ENCODE peak calls at places on chromosomes 6 and 20, in seven cellular contexts. One of them, this sample, is unnamed.
A peak's percentile ranks its signal among the peaks of the same experiment; 100 is the strongest.

GRCh38 chr20:7930386-7930785 is 9.9 kb downstream of the HAO1 start:
- DNase-seq in bronchial epithelial cell: no peak
- DNase-seq in mesothelial cell of epicardium: no peak
- DNase-seq in HepG2: no peak
- DNase-seq in WTC11: no peak
- DNase-seq in heart left ventricle: no peak
- DNase-seq in BJ: no peak
- DNase-seq in this sample: no peak

GRCh38 chr20:46406986-46407670 is 713 bp upstream of the ELMO2 start:
- DNase-seq in bronchial epithelial cell: peak; percentile 53
- DNase-seq in mesothelial cell of epicardium: peak; percentile 68
- DNase-seq in HepG2: peak; percentile 47
- DNase-seq in WTC11: peak; percentile 22
- DNase-seq in heart left ventricle: peak; percentile 66
- DNase-seq in BJ: no peak
- DNase-seq in this sample: no peak

GRCh38 chr6:139597781-139598368 is 223.4 kb upstream of the CITED2 start:
- DNase-seq in bronchial epithelial cell: peak; percentile 72
- DNase-seq in mesothelial cell of epicardium: peak; percentile 49
- DNase-seq in HepG2: peak; percentile 87
- DNase-seq in WTC11: no peak
- DNase-seq in heart left ventricle: peak; percentile 55
- DNase-seq in BJ: peak; percentile 98
- DNase-seq in this sample: no peak

GRCh38 chr20:57473246-57474042 is 51.5 kb downstream of the CTCFL start:
- DNase-seq in bronchial epithelial cell: peak; percentile 7
- DNase-seq in mesothelial cell of epicardium: no peak
- DNase-seq in HepG2: no peak
- DNase-seq in WTC11: peak; percentile 21
- DNase-seq in heart left ventricle: no peak
- DNase-seq in BJ: no peak
- DNase-seq in this sample: no peak

GRCh38 chr6:106509420-106510089 is 119.7 kb downstream of the RTN4IP1 start:
- DNase-seq in bronchial epithelial cell: no peak
- DNase-seq in mesothelial cell of epicardium: no peak
- DNase-seq in HepG2: peak; percentile 28
- DNase-seq in WTC11: peak; percentile 46
- DNase-seq in heart left ventricle: no peak
- DNase-seq in BJ: no peak
- DNase-seq in this sample: no peak

GRCh38 chr6:150930816-150931215 is 65.3 kb downstream of the MTHFD1L start:
- DNase-seq in bronchial epithelial cell: no peak
- DNase-seq in mesothelial cell of epicardium: no peak
- DNase-seq in HepG2: no peak
- DNase-seq in WTC11: no peak
- DNase-seq in heart left ventricle: no peak
- DNase-seq in BJ: peak; percentile 96
- DNase-seq in this sample: no peak

GRCh38 chr6:17881085-17881883 is 106.2 kb downstream of the KIF13A start:
- DNase-seq in bronchial epithelial cell: no peak
- DNase-seq in mesothelial cell of epicardium: no peak
- DNase-seq in HepG2: no peak
- DNase-seq in WTC11: no peak
- DNase-seq in heart left ventricle: peak; percentile 22
- DNase-seq in BJ: peak; percentile 81
- DNase-seq in this sample: no peak

GRCh38 chr6:107045733-107046312 is 17.8 kb downstream of the MTRES1 start:
- DNase-seq in bronchial epithelial cell: no peak
- DNase-seq in mesothelial cell of epicardium: no peak
- DNase-seq in HepG2: no peak
- DNase-seq in WTC11: no peak
- DNase-seq in heart left ventricle: no peak
- DNase-seq in BJ: no peak
- DNase-seq in this sample: no peak

GRCh38 chr6:111992851-111993250 is 61.1 kb upstream of the CCN6 start:
- DNase-seq in bronchial epithelial cell: peak; percentile 79
- DNase-seq in mesothelial cell of epicardium: no peak
- DNase-seq in HepG2: no peak
- DNase-seq in WTC11: no peak
- DNase-seq in heart left ventricle: no peak
- DNase-seq in BJ: no peak
- DNase-seq in this sample: no peak

GRCh38 chr6:53728570-53729194 is 63.1 kb upstream of the KLHL31 start:
- DNase-seq in bronchial epithelial cell: peak; percentile 38
- DNase-seq in mesothelial cell of epicardium: peak; percentile 82
- DNase-seq in HepG2: peak; percentile 47
- DNase-seq in WTC11: peak; percentile 56
- DNase-seq in heart left ventricle: peak; percentile 39
- DNase-seq in BJ: no peak
- DNase-seq in this sample: no peak

GRCh38 chr6:111899531-111899930 is 26.3 kb upstream of the FYN start:
- DNase-seq in bronchial epithelial cell: no peak
- DNase-seq in mesothelial cell of epicardium: no peak
- DNase-seq in HepG2: no peak
- DNase-seq in WTC11: no peak
- DNase-seq in heart left ventricle: no peak
- DNase-seq in BJ: no peak
- DNase-seq in this sample: no peak

GRCh38 chr20:3164763-3165410 is 5.2 kb upstream of the FASTKD5 start:
- DNase-seq in bronchial epithelial cell: no peak
- DNase-seq in mesothelial cell of epicardium: no peak
- DNase-seq in HepG2: no peak
- DNase-seq in WTC11: no peak
- DNase-seq in heart left ventricle: no peak
- DNase-seq in BJ: no peak
- DNase-seq in this sample: no peak

GRCh38 chr6:9233226-9233625 is 797.9 kb upstream of the SLC35B3 start:
- DNase-seq in bronchial epithelial cell: no peak
- DNase-seq in mesothelial cell of epicardium: no peak
- DNase-seq in HepG2: no peak
- DNase-seq in WTC11: no peak
- DNase-seq in heart left ventricle: no peak
- DNase-seq in BJ: no peak
- DNase-seq in this sample: no peak

GRCh38 chr6:90393232-90393884 is 96.7 kb upstream of the BACH2 start:
- DNase-seq in bronchial epithelial cell: peak; percentile 64
- DNase-seq in mesothelial cell of epicardium: peak; percentile 61
- DNase-seq in HepG2: peak; percentile 12
- DNase-seq in WTC11: peak; percentile 69
- DNase-seq in heart left ventricle: peak; percentile 53
- DNase-seq in BJ: no peak
- DNase-seq in this sample: no peak

GRCh38 chr20:7490288-7490687 is 450.0 kb downstream of the HAO1 start:
- DNase-seq in bronchial epithelial cell: peak; percentile 25
- DNase-seq in mesothelial cell of epicardium: no peak
- DNase-seq in HepG2: no peak
- DNase-seq in WTC11: no peak
- DNase-seq in heart left ventricle: no peak
- DNase-seq in BJ: no peak
- DNase-seq in this sample: no peak

GRCh38 chr6:15997751-15998388 is 131.0 kb upstream of the MYLIP start:
- DNase-seq in bronchial epithelial cell: no peak
- DNase-seq in mesothelial cell of epicardium: no peak
- DNase-seq in HepG2: no peak
- DNase-seq in WTC11: no peak
- DNase-seq in heart left ventricle: no peak
- DNase-seq in BJ: no peak
- DNase-seq in this sample: no peak

GRCh38 chr6:55319961-55320690 is 7.1 kb upstream of the GFRAL start:
- DNase-seq in bronchial epithelial cell: no peak
- DNase-seq in mesothelial cell of epicardium: no peak
- DNase-seq in HepG2: no peak
- DNase-seq in WTC11: no peak
- DNase-seq in heart left ventricle: no peak
- DNase-seq in BJ: no peak
- DNase-seq in this sample: no peak

GRCh38 chr20:609371-609964 is 641 bp downstream of the TCF15 start:
- DNase-seq in bronchial epithelial cell: no peak
- DNase-seq in mesothelial cell of epicardium: no peak
- DNase-seq in HepG2: no peak
- DNase-seq in WTC11: peak; percentile 27
- DNase-seq in heart left ventricle: no peak
- DNase-seq in BJ: no peak
- DNase-seq in this sample: no peak

GRCh38 chr20:2946988-2947961 is 74.0 kb downstream of the PTPRA start:
- DNase-seq in bronchial epithelial cell: no peak
- DNase-seq in mesothelial cell of epicardium: no peak
- DNase-seq in HepG2: peak; percentile 100
- DNase-seq in WTC11: no peak
- DNase-seq in heart left ventricle: no peak
- DNase-seq in BJ: peak; percentile 8
- DNase-seq in this sample: no peak

GRCh38 chr6:132972971-132973370 is 158.6 kb downstream of the RPS12 start:
- DNase-seq in bronchial epithelial cell: no peak
- DNase-seq in mesothelial cell of epicardium: no peak
- DNase-seq in HepG2: no peak
- DNase-seq in WTC11: no peak
- DNase-seq in heart left ventricle: no peak
- DNase-seq in BJ: no peak
- DNase-seq in this sample: no peak

GRCh38 chr20:58374906-58375760 is 13.9 kb upstream of the VAPB start:
- DNase-seq in bronchial epithelial cell: no peak
- DNase-seq in mesothelial cell of epicardium: no peak
- DNase-seq in HepG2: no peak
- DNase-seq in WTC11: peak; percentile 52
- DNase-seq in heart left ventricle: no peak
- DNase-seq in BJ: no peak
- DNase-seq in this sample: no peak

GRCh38 chr20:12289476-12289875 is 371.8 kb downstream of the BTBD3 start:
- DNase-seq in bronchial epithelial cell: no peak
- DNase-seq in mesothelial cell of epicardium: no peak
- DNase-seq in HepG2: no peak
- DNase-seq in WTC11: no peak
- DNase-seq in heart left ventricle: no peak
- DNase-seq in BJ: no peak
- DNase-seq in this sample: no peak

GRCh38 chr6:38187285-38187684 is 367.8 kb downstream of the ZFAND3 start:
- DNase-seq in bronchial epithelial cell: no peak
- DNase-seq in mesothelial cell of epicardium: peak; percentile 33
- DNase-seq in HepG2: no peak
- DNase-seq in WTC11: no peak
- DNase-seq in heart left ventricle: no peak
- DNase-seq in BJ: no peak
- DNase-seq in this sample: no peak

GRCh38 chr6:25085761-25086160 is 150.0 kb upstream of the RIPOR2 start:
- DNase-seq in bronchial epithelial cell: no peak
- DNase-seq in mesothelial cell of epicardium: no peak
- DNase-seq in HepG2: no peak
- DNase-seq in WTC11: no peak
- DNase-seq in heart left ventricle: peak; percentile 32
- DNase-seq in BJ: no peak
- DNase-seq in this sample: no peak

GRCh38 chr6:28142446-28142845 is 763 bp downstream of the ZKSCAN8 start:
- DNase-seq in bronchial epithelial cell: peak; percentile 15
- DNase-seq in mesothelial cell of epicardium: no peak
- DNase-seq in HepG2: no peak
- DNase-seq in WTC11: no peak
- DNase-seq in heart left ventricle: no peak
- DNase-seq in BJ: no peak
- DNase-seq in this sample: no peak

GRCh38 chr6:11231564-11232176 is 798 bp downstream of the NEDD9 start:
- DNase-seq in bronchial epithelial cell: no peak
- DNase-seq in mesothelial cell of epicardium: no peak
- DNase-seq in HepG2: no peak
- DNase-seq in WTC11: no peak
- DNase-seq in heart left ventricle: no peak
- DNase-seq in BJ: no peak
- DNase-seq in this sample: no peak

GRCh38 chr6:161618816-161619454 is 345.1 kb upstream of the AGPAT4 start:
- DNase-seq in bronchial epithelial cell: peak; percentile 18
- DNase-seq in mesothelial cell of epicardium: no peak
- DNase-seq in HepG2: peak; percentile 49
- DNase-seq in WTC11: peak; percentile 54
- DNase-seq in heart left ventricle: no peak
- DNase-seq in BJ: no peak
- DNase-seq in this sample: no peak

GRCh38 chr6:163329991-163330390 is 84.5 kb upstream of the QKI start:
- DNase-seq in bronchial epithelial cell: no peak
- DNase-seq in mesothelial cell of epicardium: no peak
- DNase-seq in HepG2: no peak
- DNase-seq in WTC11: no peak
- DNase-seq in heart left ventricle: no peak
- DNase-seq in BJ: no peak
- DNase-seq in this sample: no peak

GRCh38 chr6:42315991-42316378 is 98.3 kb upstream of the MRPS10 start:
- DNase-seq in bronchial epithelial cell: peak; percentile 92
- DNase-seq in mesothelial cell of epicardium: no peak
- DNase-seq in HepG2: peak; percentile 48
- DNase-seq in WTC11: no peak
- DNase-seq in heart left ventricle: no peak
- DNase-seq in BJ: peak; percentile 91
- DNase-seq in this sample: no peak

GRCh38 chr6:4586469-4586859 is 189.7 kb upstream of the CDYL start:
- DNase-seq in bronchial epithelial cell: peak; percentile 21
- DNase-seq in mesothelial cell of epicardium: no peak
- DNase-seq in HepG2: no peak
- DNase-seq in WTC11: no peak
- DNase-seq in heart left ventricle: no peak
- DNase-seq in BJ: no peak
- DNase-seq in this sample: no peak
- TF ChIP-seq CTCF in bronchial epithelial cell: no peak
- TF ChIP-seq CTCF in mesothelial cell of epicardium: no peak
- TF ChIP-seq CTCF in HepG2: no peak
- TF ChIP-seq CTCF in WTC11: no peak
- TF ChIP-seq CTCF in heart left ventricle: no peak
- TF ChIP-seq CTCF in BJ: no peak
- TF ChIP-seq CTCF in this sample: no peak

GRCh38 chr6:4806308-4807190 is 30.3 kb downstream of the CDYL start:
- DNase-seq in bronchial epithelial cell: no peak
- DNase-seq in mesothelial cell of epicardium: no peak
- DNase-seq in HepG2: no peak
- DNase-seq in WTC11: no peak
- DNase-seq in heart left ventricle: no peak
- DNase-seq in BJ: no peak
- DNase-seq in this sample: no peak
- TF ChIP-seq CTCF in bronchial epithelial cell: no peak
- TF ChIP-seq CTCF in mesothelial cell of epicardium: no peak
- TF ChIP-seq CTCF in HepG2: no peak
- TF ChIP-seq CTCF in WTC11: no peak
- TF ChIP-seq CTCF in heart left ventricle: no peak
- TF ChIP-seq CTCF in BJ: no peak
- TF ChIP-seq CTCF in this sample: peak; percentile 56

DNA sequence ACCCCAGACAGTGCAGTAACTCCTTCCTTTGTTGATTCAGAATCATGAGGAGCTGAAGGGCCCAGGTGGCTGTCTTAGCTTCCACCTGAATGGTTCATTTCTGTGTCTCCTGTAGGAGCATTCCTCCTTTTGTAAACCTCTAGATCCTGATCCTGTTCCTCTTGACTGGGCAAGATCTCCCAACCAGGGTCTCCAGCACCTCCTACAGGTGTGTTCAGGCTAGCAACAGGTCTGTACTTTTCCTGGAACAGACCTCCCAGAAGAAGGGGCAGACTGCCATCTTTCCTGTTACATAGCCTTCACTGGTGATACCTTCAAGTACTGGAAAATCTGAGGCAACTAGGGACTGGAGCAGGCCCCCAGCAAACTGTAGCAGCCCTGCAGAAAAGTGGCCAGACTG is 35.2 kb downstream of the HLA-B start:
- DNase-seq in bronchial epithelial cell: no peak
- DNase-seq in mesothelial cell of epicardium: no peak
- DNase-seq in HepG2: no peak
- DNase-seq in WTC11: peak; percentile 40
- DNase-seq in heart left ventricle: no peak
- DNase-seq in BJ: no peak
- DNase-seq in this sample: no peak
- TF ChIP-seq CTCF in bronchial epithelial cell: no peak
- TF ChIP-seq CTCF in mesothelial cell of epicardium: no peak
- TF ChIP-seq CTCF in HepG2: peak; percentile 45
- TF ChIP-seq CTCF in WTC11: no peak
- TF ChIP-seq CTCF in heart left ventricle: no peak
- TF ChIP-seq CTCF in BJ: no peak
- TF ChIP-seq CTCF in this sample: no peak

GRCh38 chr6:66568271-66568670 is 861.2 kb upstream of the EYS start:
- DNase-seq in bronchial epithelial cell: no peak
- DNase-seq in mesothelial cell of epicardium: no peak
- DNase-seq in HepG2: peak; percentile 55
- DNase-seq in WTC11: no peak
- DNase-seq in heart left ventricle: no peak
- DNase-seq in BJ: no peak
- DNase-seq in this sample: no peak
- TF ChIP-seq CTCF in bronchial epithelial cell: no peak
- TF ChIP-seq CTCF in mesothelial cell of epicardium: no peak
- TF ChIP-seq CTCF in HepG2: peak; percentile 55
- TF ChIP-seq CTCF in WTC11: no peak
- TF ChIP-seq CTCF in heart left ventricle: no peak
- TF ChIP-seq CTCF in BJ: no peak
- TF ChIP-seq CTCF in this sample: no peak

This sample was measured in chondrocyte.